ENCODE peak calls at places on chromosomes 16 and 17, in ten cellular contexts. J is NCI-H345; F is NCI-H446; P is activated T-helper 1 cell treated with Interleukin-2 at 50 U/mL for 16 hours; D is effector memory CD4-positive, alpha-beta T cell; L is A549; O is hepatocyte; M is central memory CD4-positive, alpha-beta T cell; K is activated CD4-positive, alpha-beta T cell treated with anti-CD3 and anti-CD28 coated beads for 24 hours; B is kidney tubule cell. E is an unnamed sample.

GRCh38 chr17:4600563-4600962 is 16.2 kb downstream of the SMTNL2 start:
- DNase-seq in K (no peak), L (no peak), O (peak), P (no peak), D (no peak), B (no peak), M (no peak), F (no peak), J (no peak), E (no peak)

GRCh38 chr17:82282239-82283207 is 9.0 kb upstream of the CSNK1D start:
- DNase-seq in B (no peak), D (no peak), P (no peak), L (no peak), O (no peak), F (no peak), M (no peak), J (no peak), K (no peak), E (no peak)

GRCh38 chr16:57618306-57619132 is 9.9 kb upstream of the ADGRG1 start:
- DNase-seq in O (no peak), K (no peak), J (no peak), B (no peak), L (no peak), F (no peak), P (no peak), D (no peak), M (no peak), E (no peak)

GRCh38 chr17:7314719-7315569 is at the start of gene GPS2:
- DNase-seq in K (peak), F (peak), O (peak), D (peak), J (peak), P (peak), L (peak), M (peak), B (peak), E (peak)

GRCh38 chr17:34357398-34357797 is 1.1 kb downstream of the CCL13 start:
- DNase-seq in J (no peak), K (no peak), P (no peak), D (no peak), O (no peak), F (no peak), M (no peak), L (no peak), B (no peak), E (no peak)

GRCh38 chr16:72094266-72094610 is 591 bp downstream of the DHX38 start:
- DNase-seq in J (no peak), B (peak), D (no peak), L (no peak), O (peak), P (no peak), M (no peak), K (no peak), F (no peak), E (peak)

GRCh38 chr17:74754832-74755231 is 6.4 kb downstream of the NHERF1 start:
- DNase-seq in O (no peak), P (no peak), D (no peak), L (no peak), F (no peak), B (no peak), J (no peak), M (no peak), K (no peak), E (no peak)

GRCh38 chr17:39195568-39196160 is 1.8 kb downstream of the CACNB1 start:
- DNase-seq in M (no peak), D (no peak), O (no peak), B (peak), J (no peak), F (no peak), P (no peak), L (no peak), K (no peak), E (no peak)

GRCh38 chr16:77330332-77331043 is 104.3 kb downstream of the ADAMTS18 start:
- DNase-seq in M (no peak), P (no peak), L (no peak), F (no peak), B (no peak), D (no peak), J (no peak), K (no peak), O (no peak), E (no peak)

GRCh38 chr16:71952818-71953217 is 47.4 kb downstream of the PKD1L3 start:
- DNase-seq in J (no peak), P (no peak), O (no peak), K (no peak), F (no peak), B (no peak), M (no peak), L (no peak), D (no peak), E (no peak)

GRCh38 chr16:7167651-7168050 is 165.0 kb upstream of the RBFOX1 start:
- DNase-seq in B (no peak), O (no peak), M (no peak), J (no peak), P (no peak), F (no peak), D (no peak), K (no peak), L (no peak), E (no peak)

GRCh38 chr17:66739553-66739952 is 95.4 kb upstream of the CACNG5 start:
- DNase-seq in F (no peak), O (no peak), D (no peak), P (no peak), L (no peak), B (no peak), M (no peak), K (no peak), J (no peak), E (no peak)

GRCh38 chr17:71926746-71927398 is 193.9 kb upstream of the SOX9 start:
- DNase-seq in O (no peak), J (no peak), F (peak), B (peak), M (no peak), L (no peak), D (no peak), P (no peak), K (no peak), E (no peak)

GRCh38 chr17:56125830-56126819 is 27.1 kb upstream of the ANKFN1 start:
- DNase-seq in O (peak), L (no peak), J (no peak), P (no peak), F (no peak), D (no peak), K (no peak), B (peak), M (no peak), E (peak)

GRCh38 chr17:40553694-40554534 is 11.4 kb downstream of the CCR7 start:
- DNase-seq in D (no peak), F (no peak), P (no peak), O (no peak), M (no peak), J (peak), B (no peak), L (no peak), K (no peak), E (no peak)

GRCh38 chr17:75679706-75680201 is 12.6 kb downstream of the SAP30BP start:
- DNase-seq in D (no peak), B (no peak), O (peak), P (no peak), M (no peak), J (no peak), K (no peak), L (peak), F (no peak), E (no peak)

GRCh38 chr17:77728022-77728671 is 230.4 kb upstream of the TNRC6C start:
- DNase-seq in M (no peak), K (no peak), B (no peak), L (no peak), D (no peak), O (peak), J (peak), P (no peak), F (no peak), E (no peak)

GRCh38 chr17:75009139-75009724 is 3.2 kb upstream of the MRPL58 start:
- DNase-seq in P (no peak), O (no peak), K (no peak), B (no peak), M (no peak), L (no peak), D (no peak), F (no peak), J (no peak), E (no peak)

GRCh38 chr17:83203073-83203471 is 123.7 kb downstream of the METRNL start:
- DNase-seq in L (no peak), K (no peak), M (no peak), D (no peak), J (no peak), P (no peak), B (no peak), O (peak), F (no peak), E (no peak)

GRCh38 chr17:5418858-5419355 is 555 bp downstream of the NUP88 start:
- DNase-seq in F (no peak), D (peak), O (peak), M (peak), B (peak), J (peak), L (no peak), P (peak), K (peak), E (peak)

GRCh38 chr16:85387731-85388295 is 225.3 kb upstream of the GSE1 start:
- DNase-seq in O (no peak), D (no peak), P (no peak), M (no peak), L (no peak), B (no peak), K (no peak), J (no peak), F (no peak), E (no peak)

GRCh38 chr17:76248013-76248782 is 7.9 kb upstream of the RNF157 start:
- DNase-seq in K (no peak), O (no peak), L (no peak), D (no peak), P (no peak), M (no peak), F (no peak), B (no peak), J (no peak), E (no peak)

GRCh38 chr17:49512296-49513043 is 17.4 kb downstream of the NGFR start:
- DNase-seq in D (no peak), M (no peak), F (no peak), L (no peak), P (no peak), J (no peak), K (no peak), O (no peak), B (no peak), E (no peak)

GRCh38 chr17:882827-883585 is 96.6 kb downstream of the NXN start:
- DNase-seq in B (no peak), O (peak), D (no peak), P (no peak), J (no peak), L (no peak), F (no peak), M (no peak), K (no peak), E (no peak)

GRCh38 chr17:76909971-76910760 is 42.0 kb downstream of the MGAT5B start:
- DNase-seq in L (peak), K (no peak), D (peak), M (no peak), O (peak), B (peak), P (no peak), J (no peak), F (no peak), E (peak)

GRCh38 chr16:700684-701584 is 4.7 kb downstream of the FBXL16 start:
- DNase-seq in K (no peak), F (no peak), P (no peak), O (peak), D (no peak), M (peak), B (no peak), L (no peak), J (no peak), E (no peak)

GRCh38 chr17:57927048-57927723 is 28.0 kb downstream of the CUEDC1 start:
- DNase-seq in L (no peak), O (no peak), K (no peak), D (no peak), B (peak), P (no peak), F (peak), M (no peak), J (peak), E (no peak)

GRCh38 chr17:64115871-64116534 is 13.9 kb downstream of the ERN1 start:
- DNase-seq in O (no peak), K (no peak), F (no peak), D (no peak), J (no peak), M (no peak), P (no peak), B (peak), L (peak), E (peak)

GRCh38 chr16:2787961-2788360 is 601 bp upstream of the PRSS33 start:
- DNase-seq in F (no peak), B (no peak), P (no peak), K (no peak), D (no peak), L (no peak), M (no peak), J (no peak), O (no peak), E (no peak)

GRCh38 chr17:846901-847777 is 65.0 kb downstream of the MRM3 start:
- DNase-seq in J (no peak), F (no peak), L (no peak), D (no peak), O (no peak), B (peak), K (no peak), M (no peak), P (no peak), E (no peak)

GRCh38 chr16:73015612-73016487 is 32.1 kb downstream of the ZFHX3 start:
- DNase-seq in J (no peak), F (no peak), O (no peak), L (peak), D (no peak), P (no peak), B (peak), K (no peak), M (no peak), E (no peak)

GRCh38 chr16:50372611-50373344 is 4.0 kb upstream of the BRD7 start:
- DNase-seq in K (no peak), J (peak), P (no peak), O (peak), D (no peak), B (peak), F (no peak), L (no peak), M (no peak), E (no peak)

GRCh38 chr16:4028144-4028543 is 88.1 kb downstream of the ADCY9 start:
- DNase-seq in K (no peak), J (no peak), D (no peak), F (no peak), O (no peak), B (no peak), L (no peak), M (no peak), P (no peak), E (no peak)

GRCh38 chr16:31862761-31863160 is 10.8 kb upstream of the ZNF267 start:
- DNase-seq in B (no peak), M (no peak), L (no peak), O (no peak), P (no peak), D (no peak), J (no peak), K (no peak), F (no peak), E (no peak)

GRCh38 chr16:11236855-11237254 is 19.1 kb downstream of the SOCS1 start:
- DNase-seq in F (no peak), M (no peak), D (no peak), O (no peak), P (no peak), K (no peak), L (no peak), J (no peak), B (no peak), E (no peak)

GRCh38 chr16:23608194-23608593 is 12.1 kb upstream of the NDUFAB1 start:
- DNase-seq in L (no peak), O (no peak), M (no peak), K (no peak), D (no peak), J (no peak), P (no peak), F (no peak), B (peak), E (no peak)

GRCh38 chr17:39652635-39653315 is 12.4 kb upstream of the TCAP start:
- DNase-seq in K (no peak), O (peak), B (no peak), F (no peak), M (no peak), D (no peak), P (no peak), L (no peak), J (no peak), E (no peak)